ENCODE peak calls at places on chromosomes 13 and 19, in six cellular contexts. P is coronary artery; G is lower leg skin; U is CD8-positive, alpha-beta T cell; Q is tibial nerve; H is astrocyte of the spinal cord. T is an unnamed sample.

GRCh38 chr19:10001899-10002298 is 8.4 kb downstream of the COL5A3 start:
- DNase-seq in P (no peak), G (no peak), U (no peak), Q (no peak), H (no peak), T (peak; percentile 41)

GRCh38 chr13:104900186-104900817 is 1635.2 kb downstream of the EFNB2 start:
- DNase-seq in P (no peak), G (no peak), U (no peak), Q (no peak), H (peak; percentile 2), T (peak; percentile 18)

GRCh38 chr13:110507678-110508381 is 53.7 kb downstream of the RAB20 start:
- DNase-seq in P (peak; percentile 74), G (no peak), U (no peak), Q (no peak), H (no peak), T (no peak)

GRCh38 chr13:64723735-64724134 is 2506.4 kb downstream of the PCDH9 start:
- DNase-seq in P (no peak), G (no peak), U (no peak), Q (no peak), H (peak; percentile 85), T (peak; percentile 87)

GRCh38 chr19:52248256-52248655 is 21.1 kb upstream of the ZNF766 start:
- DNase-seq in P (no peak), G (peak; percentile 33), U (peak; percentile 68), Q (peak; percentile 44), H (no peak), T (peak; percentile 64)

GRCh38 chr13:21074601-21075302 is 13.4 kb upstream of the LATS2 start:
- DNase-seq in P (no peak), G (no peak), U (peak; percentile 61), Q (no peak), H (peak; percentile 20), T (no peak)

GRCh38 chr19:12837225-12837624 is 1.1 kb upstream of the MAST1 start:
- DNase-seq in P (no peak), G (no peak), U (no peak), Q (no peak), H (no peak), T (no peak)

GRCh38 chr13:77460195-77460594 is 75.3 kb upstream of the SCEL start:
- DNase-seq in P (no peak), G (peak; percentile 68), U (no peak), Q (peak; percentile 27), H (no peak), T (no peak)

GRCh38 chr19:17686027-17686511 is 2.1 kb downstream of the UNC13A start:
- DNase-seq in P (no peak), G (no peak), U (no peak), Q (no peak), H (peak; percentile 8), T (peak; percentile 32)

GRCh38 chr19:40778865-40779284 is 828 bp downstream of the RAB4B start:
- DNase-seq in P (no peak), G (no peak), U (no peak), Q (no peak), H (no peak), T (peak; percentile 28)
- H3K4me3 ChIP-seq in P (peak overlapping the region; percentile 96), G (peak overlapping the region; percentile 54), U (peak overlapping the region; percentile 87), Q (peak overlapping the region; percentile 76), H (peak overlapping the region; percentile 69), T (peak overlapping the region; percentile 74)

GRCh38 chr19:41263850-41264580 is at the start of gene HNRNPUL1:
- DNase-seq in P (peak; percentile 100), G (peak; percentile 100), U (peak; percentile 100), Q (peak; percentile 97), H (peak; percentile 100), T (peak; percentile 100)
- TF ChIP-seq CTCF in P (no peak), G (peak; percentile 6), U (no peak), Q (peak; percentile 58), H (peak; percentile 32), T (peak; percentile 31)

DNA sequence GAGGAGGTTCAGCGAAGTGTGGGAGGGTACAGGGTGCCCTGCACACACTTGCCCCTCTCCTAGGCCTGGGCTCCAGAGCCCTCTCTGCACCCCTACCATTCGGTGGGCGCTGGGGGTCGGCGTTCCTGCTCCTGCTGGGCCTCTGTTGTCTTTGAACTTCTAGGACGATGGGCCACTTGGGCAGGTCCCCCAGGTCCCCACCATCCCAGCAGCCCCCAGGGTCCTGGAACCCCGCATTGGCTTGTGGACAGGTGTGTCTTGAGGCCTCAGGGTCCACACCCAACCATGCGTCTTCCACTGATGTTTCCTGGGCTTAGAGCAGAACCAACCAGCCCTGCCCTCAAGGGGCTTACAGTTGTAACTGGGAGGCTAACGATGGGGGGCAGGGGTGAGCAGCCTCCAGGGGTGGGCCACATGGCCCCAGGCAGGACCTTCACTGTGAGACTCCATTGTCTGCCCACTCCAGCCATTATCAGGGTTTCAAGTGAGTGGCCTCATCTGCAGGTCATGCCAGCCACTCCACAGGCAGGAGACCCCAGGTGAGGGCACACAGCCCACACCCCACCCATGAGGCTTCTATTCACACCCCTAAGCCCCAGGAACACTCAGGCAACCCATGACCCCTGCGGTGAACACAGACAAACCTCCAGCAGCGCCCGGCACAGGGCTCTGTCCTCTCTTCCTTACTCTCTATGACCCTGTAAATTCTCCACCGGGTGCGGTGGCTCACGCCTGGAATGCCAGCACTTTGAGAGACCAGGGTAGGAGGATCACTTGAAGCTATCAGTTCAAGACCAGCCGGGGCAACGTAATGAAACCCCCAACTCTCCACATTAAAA is 2.0 kb upstream of the KLF16 start:
- DNase-seq in P (peak; percentile 75), G (no peak), U (no peak), Q (no peak), H (no peak), T (no peak)
- H3K4me3 ChIP-seq in P (peak overlapping the region; percentile 97), G (no peak overlapping the region), U (peak overlapping the region; percentile 96), Q (no peak overlapping the region), H (peak overlapping the region; percentile 71), T (peak overlapping the region; percentile 71)

GRCh38 chr19:23440791-23441190 is 45.5 kb upstream of the ZNF91 start:
- DNase-seq in P (no peak), G (no peak), U (no peak), Q (no peak), H (no peak), T (no peak)
- TF ChIP-seq CTCF in P (no peak), G (no peak), U (no peak), Q (no peak), H (peak; percentile 44), T (peak; percentile 17)

DNA sequence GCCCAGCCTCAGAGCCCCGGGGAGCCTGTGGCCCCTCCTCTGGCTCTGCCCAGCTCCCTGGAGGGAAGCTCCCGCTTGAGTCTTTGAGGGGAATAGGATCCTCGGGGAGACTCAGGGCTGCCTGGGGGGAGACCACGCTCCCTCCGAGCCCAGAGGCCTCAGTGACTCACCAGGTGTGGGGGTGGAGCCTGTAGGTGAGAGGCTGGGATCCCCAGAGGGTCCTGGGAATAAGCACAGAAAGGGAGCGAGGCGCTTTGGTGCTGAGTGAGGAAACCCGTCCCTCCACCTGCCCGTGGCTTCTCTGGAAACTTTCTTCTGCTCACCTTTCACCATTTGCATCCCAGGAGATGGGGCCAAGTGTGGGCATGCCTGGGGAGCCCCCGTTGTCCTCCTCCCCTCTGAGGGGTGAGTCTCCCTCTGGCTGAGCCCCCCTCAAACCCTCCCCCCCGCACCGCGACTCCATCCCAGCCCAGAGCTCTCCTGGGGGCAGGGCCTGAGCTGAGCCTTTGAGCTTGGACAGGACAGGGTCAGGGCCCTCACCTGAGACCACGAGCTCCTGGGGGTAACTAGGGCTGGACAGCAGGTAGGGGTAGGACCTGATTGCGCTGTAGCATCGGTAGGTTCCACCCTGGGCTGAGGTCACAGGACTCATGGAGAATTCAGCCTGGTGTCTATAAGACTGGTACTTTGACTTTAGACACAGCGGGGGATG is 2.7 kb downstream of the LILRB5 start:
- DNase-seq in P (peak; percentile 68), G (no peak), U (no peak), Q (no peak), H (no peak), T (no peak)
- H3K4me3 ChIP-seq in P (no peak overlapping the region), G (no peak overlapping the region), U (no peak overlapping the region), Q (no peak overlapping the region), H (no peak overlapping the region), T (no peak overlapping the region)

T was measured in foreskin fibroblast.